ENCODE peak calls at places on chromosomes 16 and 17, in seven cellular contexts. H is GM12891; M is H9; S is NCI-H1105 treated with DMSO at 0.1 percent for 48 hours; P is HCEC 1CT; L is dermis microvascular lymphatic vessel endothelial cell; N is stimulated activated CD4-positive, alpha-beta T cell treated with anti-CD3 and anti-CD28 coated beads, Interleukin-1b, Interleukin-23, amount 100 ng/mL, for 1 hour. K is an unnamed sample.

GRCh38 chr17:71080937-71081336 is 911.6 kb downstream of the KCNJ2 start:
- DNase-seq in S (no peak), N (no peak), M (peak), P (no peak), H (no peak), L (no peak), K (no peak)

GRCh38 chr17:74042241-74042640 is 161.2 kb upstream of the RPL38 start:
- DNase-seq in P (no peak), M (no peak), H (no peak), S (no peak), L (no peak), N (no peak), K (no peak)

GRCh38 chr17:45851464-45851863 is 6.8 kb downstream of the SPPL2C start:
- DNase-seq in P (no peak), N (no peak), L (no peak), H (no peak), M (no peak), S (no peak), K (no peak)

GRCh38 chr16:15757630-15758251 is 99.1 kb downstream of the MYH11 start:
- DNase-seq in L (no peak), S (no peak), H (no peak), P (no peak), M (peak), N (no peak), K (no peak)

GRCh38 chr17:67323445-67323844 is 42.9 kb downstream of the PSMD12 start:
- DNase-seq in L (no peak), H (no peak), M (peak), P (no peak), S (no peak), N (no peak), K (no peak)

GRCh38 chr16:57781741-57782606 is 20.3 kb downstream of the KIFC3 start:
- DNase-seq in P (peak), L (peak), N (no peak), S (no peak), H (no peak), M (no peak), K (no peak)

GRCh38 chr17:69757794-69758430 is 317.1 kb upstream of the KCNJ16 start:
- DNase-seq in L (no peak), P (peak), N (no peak), H (no peak), S (no peak), M (no peak), K (no peak)

GRCh38 chr16:84243732-84244131 is 3.9 kb upstream of the KCNG4 start:
- DNase-seq in H (no peak), N (no peak), P (no peak), L (no peak), M (no peak), S (no peak), K (no peak)

GRCh38 chr16:12062343-12063003 is 85.9 kb downstream of the SNX29 start:
- DNase-seq in H (no peak), L (peak), N (no peak), M (no peak), S (no peak), P (peak), K (no peak)